ENCODE peak calls at places on chromosomes 6 and 20, in eight cellular contexts. K is type B pancreatic cell; C is stimulated activated naive CD8-positive, alpha-beta T cell treated with anti-CD3 and anti-CD28 coated beads, Interleukin-15, amount 100 ng/mL, for 72 hours; V is amniotic epithelial cell; U is stimulated activated CD8-positive, alpha-beta memory T cell treated with anti-CD3 and anti-CD28 coated beads, Interleukin-2, amount 100 ng/mL, for 1 hour; Y is ELF-1; G is progenitor cell of endocrine pancreas; R is epithelial cell of prostate. H is an unnamed sample.

GRCh38 chr6:169647637-169648036 is 54.2 kb downstream of the WDR27 start:
- DNase-seq in K (peak; percentile 48), C (no peak), V (no peak), U (no peak), Y (no peak), G (no peak), R (no peak), H (no peak)

GRCh38 chr20:10984899-10985298 is 311.1 kb upstream of the JAG1 start:
- DNase-seq in K (no peak), C (no peak), V (no peak), U (no peak), Y (no peak), G (no peak), R (no peak), H (no peak)

GRCh38 chr6:7761047-7761446 is 35.1 kb downstream of the BMP6 start:
- DNase-seq in K (no peak), C (no peak), V (peak; percentile 69), U (no peak), Y (no peak), G (no peak), R (peak; percentile 36), H (peak; percentile 12)

GRCh38 chr6:105750089-105750488 is 336.0 kb upstream of the PRDM1 start:
- DNase-seq in K (no peak), C (no peak), V (no peak), U (no peak), Y (no peak), G (no peak), R (no peak), H (no peak)

GRCh38 chr6:148779142-148779562 is 32.3 kb downstream of the UST start:
- DNase-seq in K (no peak), C (no peak), V (peak; percentile 85), U (no peak), Y (no peak), G (no peak), R (no peak), H (no peak)

GRCh38 chr6:26031151-26031594 is 56.1 kb upstream of the HFE start:
- DNase-seq in K (no peak), C (no peak), V (no peak), U (no peak), Y (no peak), G (no peak), R (no peak), H (peak; percentile 62)

GRCh38 chr6:117484052-117484646 is 1.7 kb downstream of the DCBLD1 start:
- DNase-seq in K (no peak), C (no peak), V (no peak), U (no peak), Y (no peak), G (no peak), R (no peak), H (no peak)

GRCh38 chr6:147724454-147724853 is 216.0 kb downstream of the SAMD5 start:
- DNase-seq in K (no peak), C (no peak), V (no peak), U (no peak), Y (no peak), G (no peak), R (no peak), H (no peak)

H was measured in M059J.